ENCODE peak calls at places on chromosomes 16 and 17, in six cellular contexts. T is esophagus muscularis mucosa, U is left lung, Q is upper lobe of right lung, G is colonic mucosa, N is lower lobe of right lung. S is an unnamed sample. For H3K4me1, the result is how much of the 10 kb centered on the place peaks cover.

GRCh38 chr16:56777533-56777932 is 47.6 kb downstream of the NUP93 start:
- DNase-seq in U (no peak), G (no peak), N (no peak), Q (no peak), T (no peak), S (no peak)

GRCh38 chr16:56600398-56600999 is 7.9 kb upstream of the MT2A start:
- DNase-seq in Q (no peak), G (no peak), U (no peak), T (no peak), N (no peak), S (peak)

GRCh38 chr16:49952386-49952785 is 72.6 kb upstream of the CNEP1R1 start:
- DNase-seq in G (no peak), U (no peak), T (no peak), Q (no peak), N (no peak), S (no peak)

GRCh38 chr16:58236231-58236690 is 38.4 kb upstream of the CSNK2A2 start:
- DNase-seq in T (no peak), N (peak), Q (peak), U (no peak), G (peak), S (peak)

GRCh38 chr16:79415983-79416641 is 184.4 kb downstream of the MAF start:
- DNase-seq in G (no peak), T (no peak), Q (no peak), N (no peak), U (no peak), S (no peak)

GRCh38 chr17:4572131-4572530 is 11.8 kb upstream of the GGT6 start:
- DNase-seq in U (no peak), T (no peak), G (no peak), N (no peak), Q (no peak), S (no peak)

GRCh38 chr17:11308550-11308949 is 67.5 kb downstream of the SHISA6 start:
- DNase-seq in U (no peak), G (no peak), Q (no peak), N (no peak), T (peak), S (no peak)

GRCh38 chr17:60641810-60642220 is 35.8 kb upstream of the BCAS3 start:
- DNase-seq in T (no peak), U (no peak), Q (no peak), G (peak), N (no peak), S (peak)

GRCh38 chr16:58264961-58265479 is 29.8 kb downstream of the PRSS54 start:
- DNase-seq in U (no peak), G (peak), N (no peak), Q (no peak), T (no peak), S (peak)

GRCh38 chr17:49349535-49349934 is 12.5 kb downstream of the ZNF652 start:
- DNase-seq in Q (no peak), G (no peak), T (no peak), N (no peak), U (no peak), S (no peak)

GRCh38 chr16:8655184-8655717 is 19.2 kb upstream of the ABAT start:
- DNase-seq in T (no peak), U (no peak), N (no peak), Q (no peak), G (peak), S (peak)

GRCh38 chr17:45273551-45273957 is 11.7 kb upstream of the SPATA32 start:
- DNase-seq in G (no peak), T (no peak), U (peak), Q (no peak), N (no peak), S (no peak)

DNA sequence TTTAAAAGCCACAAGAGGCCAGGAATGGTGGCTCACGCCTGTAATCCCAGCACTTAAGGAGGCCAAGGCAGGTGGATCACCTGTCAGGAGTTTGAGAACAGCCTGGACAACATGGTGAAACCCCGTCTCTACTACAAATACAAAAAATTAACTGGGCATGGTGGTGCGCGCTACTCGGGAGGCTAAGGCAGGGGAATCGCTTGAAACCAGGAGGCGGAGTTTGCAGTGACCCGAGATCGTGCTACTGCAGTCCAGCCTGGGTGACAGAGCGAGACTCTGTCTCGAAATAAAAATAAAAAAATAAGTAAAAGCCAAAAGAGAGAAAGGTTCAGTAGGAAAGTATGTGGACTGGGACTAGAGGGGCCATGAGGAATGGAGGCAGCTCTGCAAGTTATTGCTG is 13.1 kb upstream of the ITGAL start:
- DNase-seq in N (no peak), Q (no peak), G (no peak), U (no peak), T (no peak), S (no peak)
- H3K4me1 ChIP-seq in N (under half), Q (under half), G (under half), U (under half), T (under half), S (under half)

GRCh38 chr17:78355701-78356100 is 4.2 kb downstream of the SOCS3 start:
- DNase-seq in G (no peak), T (no peak), Q (no peak), N (no peak), U (no peak), S (no peak)

GRCh38 chr17:78357687-78358537 is 2.0 kb downstream of the SOCS3 start:
- DNase-seq in G (peak), T (no peak), Q (no peak), N (peak), U (no peak), S (no peak)

GRCh38 chr17:78357177-78357586 is 2.7 kb downstream of the SOCS3 start:
- DNase-seq in N (peak), T (no peak), Q (peak), U (peak), G (peak), S (no peak)

GRCh38 chr17:78355045-78355641 is 4.7 kb downstream of the SOCS3 start:
- DNase-seq in Q (no peak), G (no peak), N (no peak), U (no peak), T (no peak), S (no peak)

GRCh38 chr17:78356163-78356713 is 3.6 kb downstream of the SOCS3 start:
- DNase-seq in G (peak), U (no peak), N (peak), Q (no peak), T (no peak), S (peak)
- H3K4me1 ChIP-seq in G (under half), U (half or more), N (half or more), Q (half or more), T (half or more), S (under half)

DNA sequence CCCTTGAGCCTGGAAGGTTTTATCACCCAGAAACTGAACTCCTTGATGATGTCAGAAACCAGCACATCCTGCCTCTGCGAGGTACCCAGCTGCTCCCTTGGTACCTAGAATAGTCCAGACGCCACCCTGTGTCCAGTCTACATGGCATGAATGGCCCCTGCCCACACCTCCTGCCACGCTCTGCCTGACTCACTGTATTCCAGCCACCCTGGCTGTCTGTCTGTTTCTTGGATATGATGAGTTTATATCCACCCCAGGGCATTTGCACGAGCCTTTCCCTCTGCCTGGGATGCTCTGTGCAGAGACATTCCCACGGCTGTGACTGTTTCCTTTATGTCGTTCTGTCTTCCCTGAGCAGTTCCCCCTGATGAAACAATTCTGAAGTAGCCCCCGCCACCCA is 68.7 kb downstream of the CRISPLD2 start:
- DNase-seq in G (no peak), N (no peak), T (no peak), U (no peak), Q (no peak), S (no peak)
- H3K4me1 ChIP-seq in G (under half), N (under half), T (under half), U (under half), Q (under half), S (under half)

GRCh38 chr16:60432472-60432871 is 1603.8 kb downstream of the CDH8 start:
- DNase-seq in T (no peak), Q (no peak), N (no peak), G (no peak), U (no peak), S (no peak)
- H3K4me1 ChIP-seq in T (under half), Q (under half), N (under half), G (under half), U (under half), S (under half)

DNA sequence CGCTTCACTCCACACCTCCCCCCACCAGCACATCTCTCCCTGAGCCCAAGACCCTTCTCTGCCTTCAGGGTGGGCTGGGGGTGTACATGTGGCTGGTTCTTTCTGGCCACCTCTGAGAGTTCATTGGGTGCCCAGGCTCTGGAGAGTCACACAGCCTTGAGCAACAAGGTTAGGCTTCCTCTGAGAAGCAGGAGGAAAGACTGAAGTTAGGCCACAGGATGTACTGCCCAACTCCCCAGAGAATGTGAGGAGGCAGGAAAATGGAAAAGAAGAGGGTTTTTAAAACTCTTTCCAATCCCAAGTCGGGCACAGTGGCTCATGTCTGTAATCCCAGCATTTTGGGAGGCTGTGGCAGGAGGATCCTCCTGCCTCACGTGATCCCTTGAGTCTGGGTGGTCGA is 7.3 kb downstream of the PCGF2 start:
- DNase-seq in Q (no peak), U (no peak), N (no peak), T (no peak), G (no peak), S (no peak)
- H3K4me1 ChIP-seq in Q (under half), U (under half), N (under half), T (half or more), G (under half), S (under half)

GRCh38 chr17:73284906-73285602 is 23.4 kb upstream of the CPSF4L start:
- DNase-seq in T (no peak), G (no peak), U (peak), Q (no peak), N (no peak), S (no peak)

GRCh38 chr17:73285603-73285908 is 23.9 kb upstream of the CPSF4L start:
- DNase-seq in N (no peak), U (peak), G (no peak), T (no peak), Q (no peak), S (no peak)

GRCh38 chr17:73288534-73289302 is 23.1 kb downstream of the CDC42EP4 start:
- DNase-seq in N (peak), G (peak), U (peak), Q (peak), T (no peak), S (peak)

GRCh38 chr17:73285916-73286862 is 24.5 kb upstream of the CPSF4L start:
- DNase-seq in Q (no peak), N (no peak), T (no peak), G (no peak), U (peak), S (no peak)

GRCh38 chr17:73286863-73287296 is 24.9 kb downstream of the CDC42EP4 start:
- DNase-seq in Q (no peak), U (peak), T (no peak), G (no peak), N (no peak), S (no peak)
- H3K4me1 ChIP-seq in Q (under half), U (under half), T (half or more), G (under half), N (half or more), S (under half)

GRCh38 chr16:10743227-10743609 is 424 bp upstream of the NUBP1 start:
- DNase-seq in T (no peak), N (no peak), Q (no peak), U (no peak), G (no peak), S (no peak)

GRCh38 chr16:10740000-10740844 is 3.4 kb upstream of the NUBP1 start:
- DNase-seq in T (no peak), N (no peak), Q (no peak), U (no peak), G (no peak), S (no peak)

GRCh38 chr16:10743610-10744369 is at the start of gene NUBP1:
- DNase-seq in N (peak), G (peak), Q (peak), T (peak), U (peak), S (peak)

GRCh38 chr16:10740845-10741208 is 2.8 kb upstream of the NUBP1 start:
- DNase-seq in T (no peak), Q (no peak), U (no peak), G (no peak), N (no peak), S (no peak)

DNA sequence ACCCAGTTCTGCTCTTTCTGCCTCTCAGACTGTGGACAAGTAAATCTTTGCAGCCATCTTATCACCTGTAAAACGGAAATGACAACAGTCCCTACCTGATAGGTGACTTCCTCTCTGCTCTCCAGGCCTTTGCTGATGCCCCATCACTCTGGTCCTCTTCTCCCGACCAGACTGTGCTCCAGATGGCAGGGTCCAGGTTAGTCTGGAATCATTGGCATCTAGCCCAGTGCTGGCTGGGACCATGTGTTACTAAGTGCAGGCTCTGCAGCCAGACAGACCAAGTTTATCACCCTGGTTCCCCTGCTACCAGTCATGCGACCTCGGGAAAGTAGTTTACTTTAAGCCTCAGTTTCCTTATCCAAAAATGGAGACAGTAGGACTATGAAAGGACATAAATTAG is 1.8 kb upstream of the NUBP1 start:
- DNase-seq in Q (no peak), T (no peak), G (no peak), N (no peak), U (no peak), S (peak)
- H3K4me1 ChIP-seq in Q (under half), T (half or more), G (under half), N (half or more), U (under half), S (under half)